ENCODE peak calls at places on chromosomes 5 and 9, in seven cellular contexts. L, G, E, B, N, O and W are unnamed samples.

GRCh38 chr9:75892168-75892901 is 1.9 kb downstream of the PCSK5 start:
- DNase-seq in O (peak), B (no peak), E (peak), N (peak), L (no peak), G (peak), W (peak)

GRCh38 chr9:126791406-126792230 is 13.2 kb upstream of the ZBTB43 start:
- DNase-seq in O (no peak), L (peak), B (no peak), N (peak), G (no peak), E (no peak), W (no peak)

GRCh38 chr9:77981332-77981731 is 50.3 kb downstream of the GNAQ start:
- DNase-seq in E (no peak), G (peak), B (peak), L (no peak), O (peak), N (peak), W (no peak)

GRCh38 chr5:11528720-11529119 is 375.5 kb downstream of the CTNND2 start:
- DNase-seq in N (no peak), G (no peak), L (no peak), B (no peak), O (no peak), E (no peak), W (no peak)

GRCh38 chr5:149903441-149903840 is 41.2 kb downstream of the PDE6A start:
- DNase-seq in O (no peak), L (no peak), N (no peak), G (no peak), E (no peak), B (no peak), W (no peak)

GRCh38 chr5:136799806-136800372 is 434.5 kb upstream of the TRPC7 start:
- DNase-seq in E (no peak), O (no peak), G (no peak), B (no peak), N (no peak), L (no peak), W (no peak)

GRCh38 chr9:109109962-109110325 is 9.8 kb downstream of the TMEM245 start:
- DNase-seq in G (no peak), L (peak), B (no peak), N (peak), E (no peak), O (no peak), W (no peak)

GRCh38 chr5:173481821-173482220 is 134.6 kb downstream of the BOD1 start:
- DNase-seq in N (no peak), G (no peak), L (no peak), E (no peak), O (no peak), B (no peak), W (no peak)

GRCh38 chr9:125663127-125663526 is 43.9 kb downstream of the MAPKAP1 start:
- DNase-seq in O (no peak), N (peak), L (peak), E (no peak), B (peak), G (peak), W (no peak)

GRCh38 chr5:150428106-150428876 is 15.6 kb upstream of the CD74 start:
- DNase-seq in O (peak), E (peak), N (no peak), B (no peak), G (no peak), L (no peak), W (no peak)

GRCh38 chr9:71446499-71447411 is 321.6 kb downstream of the CEMIP2 start:
- DNase-seq in B (peak), E (peak), L (peak), G (peak), N (no peak), O (peak), W (peak)

GRCh38 chr5:73039082-73039481 is 81.3 kb upstream of the TMEM171 start:
- DNase-seq in G (no peak), O (no peak), L (no peak), B (no peak), N (peak), E (no peak), W (no peak)

GRCh38 chr9:34072868-34073590 is 24.3 kb upstream of the UBAP2 start:
- DNase-seq in L (peak), O (peak), B (no peak), G (no peak), N (peak), E (no peak), W (no peak)

GRCh38 chr9:38233796-38234355 is 158.6 kb upstream of the ALDH1B1 start:
- DNase-seq in N (no peak), G (no peak), E (no peak), L (no peak), B (no peak), O (no peak), W (no peak)

GRCh38 chr5:144191998-144192397 is 21.3 kb downstream of the KCTD16 start:
- DNase-seq in O (peak), B (peak), G (peak), L (peak), N (peak), E (no peak), W (peak)

GRCh38 chr5:387491-388265 is 55.3 kb upstream of the EXOC3 start:
- DNase-seq in N (no peak), O (no peak), G (no peak), E (no peak), B (no peak), L (no peak), W (no peak)

GRCh38 chr9:99127372-99128132 is 22.6 kb downstream of the TGFBR1 start:
- DNase-seq in B (peak), G (no peak), E (no peak), L (peak), O (no peak), N (peak), W (no peak)

GRCh38 chr5:39892708-39893107 is 467.9 kb upstream of the DAB2 start:
- DNase-seq in L (peak), O (no peak), E (no peak), G (no peak), N (no peak), B (no peak), W (no peak)

GRCh38 chr5:59621477-59621876 is 272.0 kb downstream of the PDE4D start:
- DNase-seq in B (no peak), L (peak), G (no peak), O (no peak), E (no peak), N (no peak), W (no peak)

GRCh38 chr5:150038547-150038946 is 38.0 kb downstream of the HMGXB3 start:
- DNase-seq in B (no peak), G (no peak), O (no peak), N (no peak), L (peak), E (no peak), W (no peak)

GRCh38 chr5:134139891-134140469 is 25.5 kb downstream of the TCF7 start:
- DNase-seq in G (no peak), E (peak), N (no peak), L (no peak), B (no peak), O (peak), W (no peak)

GRCh38 chr5:37071901-37072581 is 177.1 kb downstream of the CPLANE1 start:
- DNase-seq in G (no peak), O (no peak), L (peak), E (no peak), B (no peak), N (peak), W (no peak)

GRCh38 chr9:110123364-110124095 is 84.4 kb downstream of the C9orf152 start:
- DNase-seq in L (peak), G (no peak), B (no peak), N (no peak), O (no peak), E (no peak), W (no peak)

GRCh38 chr5:139394123-139394653 is 716 bp downstream of the PROB1 start:
- DNase-seq in O (peak), E (peak), N (no peak), B (peak), G (peak), L (no peak), W (peak)

GRCh38 chr5:177005619-177006264 is 837 bp downstream of the UIMC1 start:
- DNase-seq in G (peak), O (peak), E (peak), N (peak), L (peak), B (peak), W (peak)

DNA sequence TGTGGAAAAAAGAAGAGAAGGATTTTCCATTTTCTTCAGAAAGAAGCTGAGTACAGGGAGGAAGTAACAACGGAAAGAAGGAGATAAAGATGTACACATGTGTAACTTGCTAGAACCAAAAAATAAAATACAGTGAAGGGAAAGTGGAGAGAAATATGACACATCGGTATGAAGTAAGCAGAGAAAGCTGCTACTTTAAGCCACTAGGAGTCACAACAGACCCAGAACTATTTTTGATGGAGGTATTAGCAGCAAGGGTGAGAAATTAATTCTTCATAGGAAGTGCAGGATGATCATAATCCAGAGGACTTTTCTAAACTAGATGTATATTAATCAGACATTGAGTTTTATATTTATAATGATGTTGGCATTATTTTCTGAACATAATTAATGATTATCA is 88.5 kb downstream of the FAM174A start:
- DNase-seq in G (no peak), O (no peak), B (peak), E (no peak), L (peak), N (no peak), W (no peak)
- TF ChIP-seq CTCF in G (peak), O (no peak), B (peak), E (peak), L (peak), N (peak), W (peak)

DNA sequence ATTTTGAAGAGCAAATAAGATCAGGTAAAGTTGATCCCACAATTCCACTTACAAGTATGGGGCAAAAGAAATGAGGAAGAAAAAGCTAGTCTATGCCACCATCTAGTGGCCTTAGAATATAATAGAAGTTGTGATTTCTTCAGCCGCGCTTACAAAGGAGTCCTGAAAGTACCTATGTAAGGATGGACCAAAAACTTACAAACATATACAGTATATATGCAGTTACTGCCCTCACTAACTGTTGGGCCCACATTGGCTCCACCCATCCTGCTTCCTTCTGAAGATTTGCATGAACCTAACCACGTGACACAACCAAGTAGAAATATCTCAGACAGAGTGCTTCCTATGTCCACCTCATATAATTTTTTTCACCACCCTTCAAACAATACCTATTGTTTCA is 11.7 kb upstream of the OR13D1 start:
- DNase-seq in E (no peak), B (peak), L (peak), O (no peak), N (peak), G (peak), W (peak)
- TF ChIP-seq CTCF in E (peak), B (peak), L (peak), O (no peak), N (peak), G (peak), W (peak)

GRCh38 chr5:145834554-145834916 is 607 bp downstream of the PRELID2 start:
- DNase-seq in L (no peak), E (no peak), N (no peak), O (no peak), G (no peak), B (no peak), W (peak)

GRCh38 chr5:145833616-145834200 is 1.4 kb downstream of the PRELID2 start:
- DNase-seq in E (no peak), N (no peak), G (no peak), L (no peak), O (no peak), B (no peak), W (no peak)

GRCh38 chr5:145838276-145838675 is 3.1 kb upstream of the PRELID2 start:
- DNase-seq in L (no peak), N (no peak), O (no peak), E (no peak), G (no peak), B (no peak), W (no peak)

GRCh38 chr5:145835839-145836222 is 689 bp upstream of the PRELID2 start:
- DNase-seq in B (no peak), E (no peak), L (no peak), N (no peak), O (peak), G (no peak), W (no peak)

GRCh38 chr5:145834917-145835838 is at the start of gene PRELID2:
- DNase-seq in N (peak), L (peak), E (peak), O (peak), B (no peak), G (peak), W (peak)
- TF ChIP-seq CTCF in N (peak), L (no peak), E (no peak), O (peak), B (no peak), G (no peak), W (no peak)

GRCh38 chr5:96729156-96729555 is 67.0 kb downstream of the CAST start:
- DNase-seq in N (no peak), B (no peak), L (no peak), O (no peak), G (no peak), E (no peak), W (peak)
- TF ChIP-seq CTCF in N (peak), B (no peak), L (peak), O (no peak), G (peak), E (peak), W (no peak)

GRCh38 chr5:129135633-129136032 is 41.1 kb downstream of the ISOC1 start:
- DNase-seq in N (no peak), O (peak), E (no peak), G (peak), B (peak), L (no peak), W (no peak)
- TF ChIP-seq CTCF in N (peak), O (no peak), E (no peak), G (no peak), B (peak), L (no peak), W (no peak)

DNA sequence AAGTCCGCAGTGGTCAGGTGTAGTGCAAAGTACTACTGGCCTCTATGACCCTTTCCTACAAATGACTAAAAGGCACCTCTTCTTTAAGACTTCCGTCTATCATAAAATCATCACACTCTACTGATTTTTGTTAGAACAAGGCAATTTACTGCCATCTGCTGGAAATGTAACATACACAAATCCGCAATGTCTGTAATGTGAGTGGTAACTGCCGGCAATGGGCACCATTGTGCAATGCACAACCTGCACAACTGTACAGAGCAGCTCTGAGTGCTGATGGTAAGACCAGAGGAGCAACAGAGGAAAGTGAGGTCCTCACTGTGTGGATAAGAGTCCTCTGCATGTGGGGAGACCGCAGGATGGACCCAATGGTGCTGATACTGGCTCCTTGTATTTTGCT is 103.8 kb downstream of the ATPSCKMT start:
- DNase-seq in G (no peak), E (no peak), O (no peak), L (peak), B (peak), N (peak), W (no peak)
- TF ChIP-seq CTCF in G (no peak), E (no peak), O (no peak), L (peak), B (peak), N (peak), W (no peak)